ENCODE peak calls at places on chromosomes 4 and X, in ten cellular contexts. One of them, this sample, is unnamed.

GRCh38 chr4:165621983-165622382 is 243.2 kb downstream of the CPE start:
- DNase-seq in kidney: no peak
- DNase-seq in WERI-Rb-1: no peak
- DNase-seq in ascending aorta: no peak
- DNase-seq in lung: no peak
- DNase-seq in K562: peak; percentile 2
- DNase-seq in neural progenitor cell: no peak
- DNase-seq in tibial artery: no peak
- DNase-seq in left ventricle myocardium inferior: no peak
- DNase-seq in psoas muscle: no peak
- DNase-seq in this sample: no peak

GRCh38 chrX:17031827-17032226 is 85.4 kb downstream of the REPS2 start:
- DNase-seq in kidney: no peak
- DNase-seq in WERI-Rb-1: no peak
- DNase-seq in ascending aorta: no peak
- DNase-seq in lung: no peak
- DNase-seq in K562: no peak
- DNase-seq in neural progenitor cell: no peak
- DNase-seq in tibial artery: no peak
- DNase-seq in left ventricle myocardium inferior: no peak
- DNase-seq in psoas muscle: no peak
- DNase-seq in this sample: no peak

GRCh38 chr4:78568640-78569261 is 17.2 kb downstream of the ANXA3 start:
- DNase-seq in kidney: no peak
- DNase-seq in WERI-Rb-1: no peak
- DNase-seq in ascending aorta: no peak
- DNase-seq in lung: no peak
- DNase-seq in K562: no peak
- DNase-seq in neural progenitor cell: no peak
- DNase-seq in tibial artery: no peak
- DNase-seq in left ventricle myocardium inferior: no peak
- DNase-seq in psoas muscle: no peak
- DNase-seq in this sample: no peak

GRCh38 chr4:180669637-180670036 is 1573.6 kb upstream of the TENM3 start:
- DNase-seq in kidney: no peak
- DNase-seq in WERI-Rb-1: no peak
- DNase-seq in ascending aorta: no peak
- DNase-seq in lung: no peak
- DNase-seq in K562: no peak
- DNase-seq in neural progenitor cell: no peak
- DNase-seq in tibial artery: no peak
- DNase-seq in left ventricle myocardium inferior: no peak
- DNase-seq in psoas muscle: no peak
- DNase-seq in this sample: no peak

GRCh38 chrX:69070949-69071650 is 94.2 kb downstream of the PJA1 start:
- DNase-seq in kidney: peak; percentile 92
- DNase-seq in WERI-Rb-1: no peak
- DNase-seq in ascending aorta: no peak
- DNase-seq in lung: no peak
- DNase-seq in K562: no peak
- DNase-seq in neural progenitor cell: no peak
- DNase-seq in tibial artery: peak; percentile 47
- DNase-seq in left ventricle myocardium inferior: peak; percentile 77
- DNase-seq in psoas muscle: peak; percentile 75
- DNase-seq in this sample: no peak

GRCh38 chr4:24489870-24490269 is 94.5 kb downstream of the DHX15 start:
- DNase-seq in kidney: no peak
- DNase-seq in WERI-Rb-1: no peak
- DNase-seq in ascending aorta: no peak
- DNase-seq in lung: no peak
- DNase-seq in K562: no peak
- DNase-seq in neural progenitor cell: no peak
- DNase-seq in tibial artery: no peak
- DNase-seq in left ventricle myocardium inferior: peak; percentile 65
- DNase-seq in psoas muscle: peak; percentile 64
- DNase-seq in this sample: peak; percentile 29

GRCh38 chr4:154491341-154491679 is 289 bp downstream of the DCHS2 start:
- DNase-seq in kidney: no peak
- DNase-seq in WERI-Rb-1: peak; percentile 42
- DNase-seq in ascending aorta: no peak
- DNase-seq in lung: no peak
- DNase-seq in K562: no peak
- DNase-seq in neural progenitor cell: peak; percentile 73
- DNase-seq in tibial artery: no peak
- DNase-seq in left ventricle myocardium inferior: no peak
- DNase-seq in psoas muscle: no peak
- DNase-seq in this sample: no peak

GRCh38 chr4:180449395-180449956 is 1793.7 kb upstream of the TENM3 start:
- DNase-seq in kidney: no peak
- DNase-seq in WERI-Rb-1: peak; percentile 78
- DNase-seq in ascending aorta: no peak
- DNase-seq in lung: no peak
- DNase-seq in K562: no peak
- DNase-seq in neural progenitor cell: peak; percentile 71
- DNase-seq in tibial artery: no peak
- DNase-seq in left ventricle myocardium inferior: no peak
- DNase-seq in psoas muscle: no peak
- DNase-seq in this sample: no peak

GRCh38 chrX:3262906-3263305 is 83.5 kb downstream of the MXRA5 start:
- DNase-seq in kidney: no peak
- DNase-seq in WERI-Rb-1: no peak
- DNase-seq in ascending aorta: no peak
- DNase-seq in lung: no peak
- DNase-seq in K562: no peak
- DNase-seq in neural progenitor cell: no peak
- DNase-seq in tibial artery: no peak
- DNase-seq in left ventricle myocardium inferior: no peak
- DNase-seq in psoas muscle: no peak
- DNase-seq in this sample: no peak

GRCh38 chr4:165966833-165967232 is 93.8 kb downstream of the TLL1 start:
- DNase-seq in kidney: no peak
- DNase-seq in WERI-Rb-1: no peak
- DNase-seq in ascending aorta: no peak
- DNase-seq in lung: no peak
- DNase-seq in K562: no peak
- DNase-seq in neural progenitor cell: no peak
- DNase-seq in tibial artery: no peak
- DNase-seq in left ventricle myocardium inferior: no peak
- DNase-seq in psoas muscle: no peak
- DNase-seq in this sample: no peak

GRCh38 chr4:33086351-33086900 is 2366.3 kb downstream of the PCDH7 start:
- DNase-seq in kidney: no peak
- DNase-seq in WERI-Rb-1: no peak
- DNase-seq in ascending aorta: no peak
- DNase-seq in lung: no peak
- DNase-seq in K562: no peak
- DNase-seq in neural progenitor cell: no peak
- DNase-seq in tibial artery: no peak
- DNase-seq in left ventricle myocardium inferior: no peak
- DNase-seq in psoas muscle: no peak
- DNase-seq in this sample: no peak

GRCh38 chrX:49260221-49260985 is 4.1 kb downstream of the FOXP3 start:
- DNase-seq in kidney: peak; percentile 42
- DNase-seq in WERI-Rb-1: no peak
- DNase-seq in ascending aorta: no peak
- DNase-seq in lung: no peak
- DNase-seq in K562: no peak
- DNase-seq in neural progenitor cell: no peak
- DNase-seq in tibial artery: no peak
- DNase-seq in left ventricle myocardium inferior: no peak
- DNase-seq in psoas muscle: no peak
- DNase-seq in this sample: no peak

GRCh38 chrX:153727108-153727931 is 2.7 kb downstream of the ABCD1 start:
- DNase-seq in kidney: peak; percentile 82
- DNase-seq in WERI-Rb-1: no peak
- DNase-seq in ascending aorta: peak; percentile 81
- DNase-seq in lung: no peak
- DNase-seq in K562: no peak
- DNase-seq in neural progenitor cell: no peak
- DNase-seq in tibial artery: peak; percentile 61
- DNase-seq in left ventricle myocardium inferior: peak; percentile 62
- DNase-seq in psoas muscle: peak; percentile 87
- DNase-seq in this sample: peak; percentile 62

GRCh38 chrX:6678313-6678712 is 143.4 kb upstream of the VCX3A start:
- DNase-seq in kidney: no peak
- DNase-seq in WERI-Rb-1: no peak
- DNase-seq in ascending aorta: no peak
- DNase-seq in lung: no peak
- DNase-seq in K562: no peak
- DNase-seq in neural progenitor cell: no peak
- DNase-seq in tibial artery: no peak
- DNase-seq in left ventricle myocardium inferior: no peak
- DNase-seq in psoas muscle: no peak
- DNase-seq in this sample: no peak
- TF ChIP-seq CTCF in kidney: no peak
- TF ChIP-seq CTCF in WERI-Rb-1: no peak
- TF ChIP-seq CTCF in ascending aorta: no peak
- TF ChIP-seq CTCF in lung: no peak
- TF ChIP-seq CTCF in K562: no peak
- TF ChIP-seq CTCF in neural progenitor cell: no peak
- TF ChIP-seq CTCF in tibial artery: no peak
- TF ChIP-seq CTCF in left ventricle myocardium inferior: no peak
- TF ChIP-seq CTCF in psoas muscle: no peak
- TF ChIP-seq CTCF in this sample: no peak

GRCh38 chr4:46450556-46450955 is 60.6 kb upstream of the GABRA2 start:
- DNase-seq in kidney: no peak
- DNase-seq in WERI-Rb-1: no peak
- DNase-seq in ascending aorta: no peak
- DNase-seq in lung: no peak
- DNase-seq in K562: no peak
- DNase-seq in neural progenitor cell: no peak
- DNase-seq in tibial artery: no peak
- DNase-seq in left ventricle myocardium inferior: no peak
- DNase-seq in psoas muscle: no peak
- DNase-seq in this sample: no peak
- H3K27ac ChIP-seq in kidney: no peak overlapping the region
- H3K27ac ChIP-seq in WERI-Rb-1: no peak overlapping the region
- H3K27ac ChIP-seq in ascending aorta: no peak overlapping the region
- H3K27ac ChIP-seq in lung: no peak overlapping the region
- H3K27ac ChIP-seq in K562: no peak overlapping the region
- H3K27ac ChIP-seq in neural progenitor cell: no peak overlapping the region
- H3K27ac ChIP-seq in tibial artery: no peak overlapping the region
- H3K27ac ChIP-seq in left ventricle myocardium inferior: no peak overlapping the region
- H3K27ac ChIP-seq in psoas muscle: no peak overlapping the region
- H3K27ac ChIP-seq in this sample: no peak overlapping the region

GRCh38 chr4:82421796-82422560 is 8.3 kb downstream of the HNRNPDL start:
- DNase-seq in kidney: no peak
- DNase-seq in WERI-Rb-1: no peak
- DNase-seq in ascending aorta: no peak
- DNase-seq in lung: no peak
- DNase-seq in K562: no peak
- DNase-seq in neural progenitor cell: no peak
- DNase-seq in tibial artery: no peak
- DNase-seq in left ventricle myocardium inferior: no peak
- DNase-seq in psoas muscle: no peak
- DNase-seq in this sample: no peak

GRCh38 chr4:82423245-82424054 is 6.8 kb downstream of the HNRNPDL start:
- DNase-seq in kidney: no peak
- DNase-seq in WERI-Rb-1: no peak
- DNase-seq in ascending aorta: no peak
- DNase-seq in lung: no peak
- DNase-seq in K562: no peak
- DNase-seq in neural progenitor cell: no peak
- DNase-seq in tibial artery: no peak
- DNase-seq in left ventricle myocardium inferior: no peak
- DNase-seq in psoas muscle: no peak
- DNase-seq in this sample: no peak

GRCh38 chr4:82425478-82425877 is 4.8 kb downstream of the HNRNPDL start:
- DNase-seq in kidney: no peak
- DNase-seq in WERI-Rb-1: no peak
- DNase-seq in ascending aorta: no peak
- DNase-seq in lung: no peak
- DNase-seq in K562: no peak
- DNase-seq in neural progenitor cell: no peak
- DNase-seq in tibial artery: no peak
- DNase-seq in left ventricle myocardium inferior: no peak
- DNase-seq in psoas muscle: no peak
- DNase-seq in this sample: no peak

GRCh38 chr4:82419451-82419850 is 10.8 kb downstream of the HNRNPDL start:
- DNase-seq in kidney: no peak
- DNase-seq in WERI-Rb-1: no peak
- DNase-seq in ascending aorta: no peak
- DNase-seq in lung: no peak
- DNase-seq in K562: no peak
- DNase-seq in neural progenitor cell: no peak
- DNase-seq in tibial artery: no peak
- DNase-seq in left ventricle myocardium inferior: no peak
- DNase-seq in psoas muscle: no peak
- DNase-seq in this sample: no peak

GRCh38 chr4:82422616-82423015 is 7.6 kb downstream of the HNRNPDL start:
- DNase-seq in kidney: no peak
- DNase-seq in WERI-Rb-1: no peak
- DNase-seq in ascending aorta: no peak
- DNase-seq in lung: no peak
- DNase-seq in K562: no peak
- DNase-seq in neural progenitor cell: no peak
- DNase-seq in tibial artery: no peak
- DNase-seq in left ventricle myocardium inferior: no peak
- DNase-seq in psoas muscle: no peak
- DNase-seq in this sample: no peak
- H3K36me3 ChIP-seq in kidney: peaks cover 13% of the 10 kb centered on the region
- H3K36me3 ChIP-seq in WERI-Rb-1: peaks cover 44% of the 10 kb centered on the region
- H3K36me3 ChIP-seq in ascending aorta: peaks cover 49% of the 10 kb centered on the region
- H3K36me3 ChIP-seq in lung: peaks cover 9% of the 10 kb centered on the region
- H3K36me3 ChIP-seq in K562: peaks cover 42% of the 10 kb centered on the region
- H3K36me3 ChIP-seq in neural progenitor cell: peaks cover 30% of the 10 kb centered on the region
- H3K36me3 ChIP-seq in tibial artery: peaks cover 41% of the 10 kb centered on the region
- H3K36me3 ChIP-seq in left ventricle myocardium inferior: peaks cover 53% of the 10 kb centered on the region
- H3K36me3 ChIP-seq in psoas muscle: peaks cover 4% of the 10 kb centered on the region
- H3K36me3 ChIP-seq in this sample: peaks cover 44% of the 10 kb centered on the region

GRCh38 chrX:40299502-40300118 is 201.9 kb upstream of the BCOR start:
- DNase-seq in kidney: no peak
- DNase-seq in WERI-Rb-1: no peak
- DNase-seq in ascending aorta: no peak
- DNase-seq in lung: no peak
- DNase-seq in K562: no peak
- DNase-seq in neural progenitor cell: no peak
- DNase-seq in tibial artery: no peak
- DNase-seq in left ventricle myocardium inferior: no peak
- DNase-seq in psoas muscle: no peak
- DNase-seq in this sample: no peak

GRCh38 chrX:40298569-40298968 is 200.8 kb upstream of the BCOR start:
- DNase-seq in kidney: no peak
- DNase-seq in WERI-Rb-1: no peak
- DNase-seq in ascending aorta: no peak
- DNase-seq in lung: no peak
- DNase-seq in K562: no peak
- DNase-seq in neural progenitor cell: no peak
- DNase-seq in tibial artery: no peak
- DNase-seq in left ventricle myocardium inferior: no peak
- DNase-seq in psoas muscle: no peak
- DNase-seq in this sample: no peak

GRCh38 chrX:40300286-40300890 is 202.6 kb upstream of the BCOR start:
- DNase-seq in kidney: no peak
- DNase-seq in WERI-Rb-1: no peak
- DNase-seq in ascending aorta: no peak
- DNase-seq in lung: no peak
- DNase-seq in K562: no peak
- DNase-seq in neural progenitor cell: peak; percentile 26
- DNase-seq in tibial artery: no peak
- DNase-seq in left ventricle myocardium inferior: no peak
- DNase-seq in psoas muscle: no peak
- DNase-seq in this sample: no peak

GRCh38 chrX:40297949-40298539 is 200.3 kb upstream of the BCOR start:
- DNase-seq in kidney: no peak
- DNase-seq in WERI-Rb-1: no peak
- DNase-seq in ascending aorta: no peak
- DNase-seq in lung: no peak
- DNase-seq in K562: peak; percentile 34
- DNase-seq in neural progenitor cell: peak; percentile 10
- DNase-seq in tibial artery: no peak
- DNase-seq in left ventricle myocardium inferior: no peak
- DNase-seq in psoas muscle: no peak
- DNase-seq in this sample: no peak

GRCh38 chrX:40299028-40299479 is 201.3 kb upstream of the BCOR start:
- DNase-seq in kidney: no peak
- DNase-seq in WERI-Rb-1: peak; percentile 37
- DNase-seq in ascending aorta: no peak
- DNase-seq in lung: no peak
- DNase-seq in K562: peak; percentile 23
- DNase-seq in neural progenitor cell: peak; percentile 45
- DNase-seq in tibial artery: no peak
- DNase-seq in left ventricle myocardium inferior: no peak
- DNase-seq in psoas muscle: no peak
- DNase-seq in this sample: no peak
- TF ChIP-seq CTCF in kidney: no peak
- TF ChIP-seq CTCF in WERI-Rb-1: peak; percentile 45
- TF ChIP-seq CTCF in ascending aorta: peak; percentile 8
- TF ChIP-seq CTCF in lung: no peak
- TF ChIP-seq CTCF in K562: peak; percentile 42
- TF ChIP-seq CTCF in neural progenitor cell: peak; percentile 34
- TF ChIP-seq CTCF in tibial artery: no peak
- TF ChIP-seq CTCF in left ventricle myocardium inferior: peak; percentile 25
- TF ChIP-seq CTCF in psoas muscle: no peak
- TF ChIP-seq CTCF in this sample: no peak

This sample was measured in gastrocnemius medialis.